ENCODE peak calls at places on chromosomes 12 and 14, in seven cellular contexts. One of them, this sample, is unnamed.

GRCh38 chr12:85951823-85952222 is 77.7 kb downstream of the NTS start:
- DNase-seq in SK-N-SH: peak
- DNase-seq in A549: no peak
- DNase-seq in HCT116: peak
- DNase-seq in HepG2: no peak
- DNase-seq in K562: no peak
- DNase-seq in HL-60: no peak
- DNase-seq in this sample: peak

GRCh38 chr14:50957296-50957695 is 13.0 kb upstream of the PYGL start:
- DNase-seq in SK-N-SH: no peak
- DNase-seq in A549: no peak
- DNase-seq in HCT116: no peak
- DNase-seq in HepG2: no peak
- DNase-seq in K562: no peak
- DNase-seq in HL-60: no peak
- DNase-seq in this sample: no peak

GRCh38 chr12:132748319-132748718 is 13.3 kb downstream of the ANKLE2 start:
- DNase-seq in SK-N-SH: no peak
- DNase-seq in A549: no peak
- DNase-seq in HCT116: no peak
- DNase-seq in HepG2: no peak
- DNase-seq in K562: no peak
- DNase-seq in HL-60: no peak
- DNase-seq in this sample: peak

GRCh38 chr14:63180017-63180416 is 24.2 kb upstream of the RHOJ start:
- DNase-seq in SK-N-SH: no peak
- DNase-seq in A549: no peak
- DNase-seq in HCT116: no peak
- DNase-seq in HepG2: no peak
- DNase-seq in K562: no peak
- DNase-seq in HL-60: no peak
- DNase-seq in this sample: no peak

GRCh38 chr14:76168531-76168930 is 16.8 kb downstream of the GPATCH2L start:
- DNase-seq in SK-N-SH: no peak
- DNase-seq in A549: no peak
- DNase-seq in HCT116: no peak
- DNase-seq in HepG2: no peak
- DNase-seq in K562: no peak
- DNase-seq in HL-60: no peak
- DNase-seq in this sample: no peak

GRCh38 chr12:92506460-92506859 is 196.3 kb upstream of the PLEKHG7 start:
- DNase-seq in SK-N-SH: no peak
- DNase-seq in A549: no peak
- DNase-seq in HCT116: no peak
- DNase-seq in HepG2: no peak
- DNase-seq in K562: no peak
- DNase-seq in HL-60: no peak
- DNase-seq in this sample: no peak

GRCh38 chr14:71454010-71454409 is 478.2 kb upstream of the RGS6 start:
- DNase-seq in SK-N-SH: no peak
- DNase-seq in A549: no peak
- DNase-seq in HCT116: no peak
- DNase-seq in HepG2: no peak
- DNase-seq in K562: no peak
- DNase-seq in HL-60: no peak
- DNase-seq in this sample: no peak

GRCh38 chr12:96585977-96586376 is 96.6 kb downstream of the CFAP54 start:
- DNase-seq in SK-N-SH: no peak
- DNase-seq in A549: no peak
- DNase-seq in HCT116: no peak
- DNase-seq in HepG2: no peak
- DNase-seq in K562: no peak
- DNase-seq in HL-60: no peak
- DNase-seq in this sample: no peak

GRCh38 chr12:104598342-104599271 is 141.9 kb downstream of the CHST11 start:
- DNase-seq in SK-N-SH: no peak
- DNase-seq in A549: no peak
- DNase-seq in HCT116: no peak
- DNase-seq in HepG2: no peak
- DNase-seq in K562: peak
- DNase-seq in HL-60: peak
- DNase-seq in this sample: no peak

GRCh38 chr12:131128556-131128955 is 174.8 kb downstream of the ADGRD1 start:
- DNase-seq in SK-N-SH: no peak
- DNase-seq in A549: no peak
- DNase-seq in HCT116: no peak
- DNase-seq in HepG2: no peak
- DNase-seq in K562: no peak
- DNase-seq in HL-60: no peak
- DNase-seq in this sample: no peak

GRCh38 chr14:80475074-80475473 is 263.8 kb upstream of the DIO2 start:
- DNase-seq in SK-N-SH: no peak
- DNase-seq in A549: no peak
- DNase-seq in HCT116: no peak
- DNase-seq in HepG2: no peak
- DNase-seq in K562: no peak
- DNase-seq in HL-60: no peak
- DNase-seq in this sample: no peak

GRCh38 chr12:71415336-71416231 is 24.0 kb upstream of the LGR5 start:
- DNase-seq in SK-N-SH: peak
- DNase-seq in A549: peak
- DNase-seq in HCT116: peak
- DNase-seq in HepG2: peak
- DNase-seq in K562: peak
- DNase-seq in HL-60: peak
- DNase-seq in this sample: peak

GRCh38 chr14:101111620-101112290 is 208.2 kb upstream of the RTL1 start:
- DNase-seq in SK-N-SH: peak
- DNase-seq in A549: no peak
- DNase-seq in HCT116: no peak
- DNase-seq in HepG2: no peak
- DNase-seq in K562: no peak
- DNase-seq in HL-60: no peak
- DNase-seq in this sample: no peak

GRCh38 chr12:87094356-87094755 is 838.2 kb upstream of the MGAT4C start:
- DNase-seq in SK-N-SH: no peak
- DNase-seq in A549: no peak
- DNase-seq in HCT116: no peak
- DNase-seq in HepG2: no peak
- DNase-seq in K562: no peak
- DNase-seq in HL-60: no peak
- DNase-seq in this sample: no peak

GRCh38 chr12:54622463-54623183 is 12.1 kb downstream of the LACRT start:
- DNase-seq in SK-N-SH: no peak
- DNase-seq in A549: no peak
- DNase-seq in HCT116: no peak
- DNase-seq in HepG2: no peak
- DNase-seq in K562: no peak
- DNase-seq in HL-60: no peak
- DNase-seq in this sample: peak

GRCh38 chr12:52305921-52306705 is 14.8 kb upstream of the KRT81 start:
- DNase-seq in SK-N-SH: no peak
- DNase-seq in A549: peak
- DNase-seq in HCT116: no peak
- DNase-seq in HepG2: no peak
- DNase-seq in K562: no peak
- DNase-seq in HL-60: no peak
- DNase-seq in this sample: peak
- TF ChIP-seq CTCF in SK-N-SH: peak
- TF ChIP-seq CTCF in A549: peak
- TF ChIP-seq CTCF in HCT116: peak
- TF ChIP-seq CTCF in HepG2: peak
- TF ChIP-seq CTCF in K562: peak
- TF ChIP-seq CTCF in HL-60: no peak
- TF ChIP-seq CTCF in this sample: peak

GRCh38 chr14:46661728-46662127 is 10.1 kb upstream of the RPL10L start:
- DNase-seq in SK-N-SH: no peak
- DNase-seq in A549: no peak
- DNase-seq in HCT116: peak
- DNase-seq in HepG2: no peak
- DNase-seq in K562: no peak
- DNase-seq in HL-60: peak
- DNase-seq in this sample: peak
- TF ChIP-seq REST in SK-N-SH: no peak
- TF ChIP-seq REST in A549: no peak
- TF ChIP-seq REST in HCT116: no peak
- TF ChIP-seq REST in HepG2: no peak
- TF ChIP-seq REST in K562: no peak
- TF ChIP-seq REST in HL-60: no peak
- TF ChIP-seq REST in this sample: no peak

GRCh38 chr14:74697976-74698375 is 14.9 kb downstream of the AREL1 start:
- DNase-seq in SK-N-SH: no peak
- DNase-seq in A549: no peak
- DNase-seq in HCT116: no peak
- DNase-seq in HepG2: no peak
- DNase-seq in K562: no peak
- DNase-seq in HL-60: no peak
- DNase-seq in this sample: no peak

GRCh38 chr14:74702293-74702692 is 10.6 kb downstream of the AREL1 start:
- DNase-seq in SK-N-SH: no peak
- DNase-seq in A549: no peak
- DNase-seq in HCT116: no peak
- DNase-seq in HepG2: no peak
- DNase-seq in K562: no peak
- DNase-seq in HL-60: no peak
- DNase-seq in this sample: peak

GRCh38 chr14:74698471-74698870 is 14.4 kb downstream of the AREL1 start:
- DNase-seq in SK-N-SH: no peak
- DNase-seq in A549: no peak
- DNase-seq in HCT116: no peak
- DNase-seq in HepG2: no peak
- DNase-seq in K562: no peak
- DNase-seq in HL-60: peak
- DNase-seq in this sample: no peak

GRCh38 chr14:74697543-74697942 is 15.3 kb downstream of the AREL1 start:
- DNase-seq in SK-N-SH: no peak
- DNase-seq in A549: no peak
- DNase-seq in HCT116: no peak
- DNase-seq in HepG2: no peak
- DNase-seq in K562: no peak
- DNase-seq in HL-60: no peak
- DNase-seq in this sample: no peak

GRCh38 chr14:74698894-74699293 is 14.0 kb downstream of the AREL1 start:
- DNase-seq in SK-N-SH: no peak
- DNase-seq in A549: no peak
- DNase-seq in HCT116: no peak
- DNase-seq in HepG2: no peak
- DNase-seq in K562: no peak
- DNase-seq in HL-60: no peak
- DNase-seq in this sample: no peak
- TF ChIP-seq CTCF in SK-N-SH: no peak
- TF ChIP-seq CTCF in A549: no peak
- TF ChIP-seq CTCF in HCT116: no peak
- TF ChIP-seq CTCF in HepG2: no peak
- TF ChIP-seq CTCF in K562: no peak
- TF ChIP-seq CTCF in HL-60: no peak
- TF ChIP-seq CTCF in this sample: no peak

GRCh38 chr14:74905595-74906142 is 17.4 kb downstream of the RPS6KL1 start:
- DNase-seq in SK-N-SH: peak
- DNase-seq in A549: peak
- DNase-seq in HCT116: peak
- DNase-seq in HepG2: peak
- DNase-seq in K562: peak
- DNase-seq in HL-60: peak
- DNase-seq in this sample: peak
- TF ChIP-seq REST in SK-N-SH: no peak
- TF ChIP-seq REST in A549: no peak
- TF ChIP-seq REST in HCT116: no peak
- TF ChIP-seq REST in HepG2: no peak
- TF ChIP-seq REST in K562: no peak
- TF ChIP-seq REST in HL-60: no peak
- TF ChIP-seq REST in this sample: no peak

GRCh38 chr12:102543494-102543893 is 63.1 kb upstream of the IGF1 start:
- DNase-seq in SK-N-SH: no peak
- DNase-seq in A549: no peak
- DNase-seq in HCT116: no peak
- DNase-seq in HepG2: no peak
- DNase-seq in K562: no peak
- DNase-seq in HL-60: no peak
- DNase-seq in this sample: peak
- TF ChIP-seq CTCF in SK-N-SH: peak
- TF ChIP-seq CTCF in A549: no peak
- TF ChIP-seq CTCF in HCT116: peak
- TF ChIP-seq CTCF in HepG2: peak
- TF ChIP-seq CTCF in K562: peak
- TF ChIP-seq CTCF in HL-60: no peak
- TF ChIP-seq CTCF in this sample: peak

GRCh38 chr14:88005978-88006851 is 1.3 kb downstream of the GPR65 start:
- DNase-seq in SK-N-SH: no peak
- DNase-seq in A549: no peak
- DNase-seq in HCT116: no peak
- DNase-seq in HepG2: no peak
- DNase-seq in K562: no peak
- DNase-seq in HL-60: peak
- DNase-seq in this sample: no peak
- TF ChIP-seq REST in SK-N-SH: no peak
- TF ChIP-seq REST in A549: no peak
- TF ChIP-seq REST in HCT116: no peak
- TF ChIP-seq REST in HepG2: no peak
- TF ChIP-seq REST in K562: no peak
- TF ChIP-seq REST in HL-60: no peak
- TF ChIP-seq REST in this sample: no peak

This sample was measured in GM23338.